ENCODE peak calls at places on chromosomes 7 and 10, in seven cellular contexts. One of them, this sample, is unnamed.

GRCh38 chr7:44167920-44168319 is 21.3 kb downstream of the GCK start:
- DNase-seq in lung: no peak
- DNase-seq in IMR-90: no peak
- DNase-seq in left lung: no peak
- DNase-seq in psoas muscle: no peak
- DNase-seq in RWPE1: no peak
- DNase-seq in A549: no peak
- DNase-seq in this sample: no peak

GRCh38 chr7:150997075-150997511 is 6.3 kb downstream of the NOS3 start:
- DNase-seq in lung: no peak
- DNase-seq in IMR-90: no peak
- DNase-seq in left lung: no peak
- DNase-seq in psoas muscle: no peak
- DNase-seq in RWPE1: no peak
- DNase-seq in A549: no peak
- DNase-seq in this sample: peak; percentile 61

GRCh38 chr10:44780461-44780860 is 130.7 kb upstream of the TMEM72 start:
- DNase-seq in lung: no peak
- DNase-seq in IMR-90: no peak
- DNase-seq in left lung: no peak
- DNase-seq in psoas muscle: no peak
- DNase-seq in RWPE1: no peak
- DNase-seq in A549: no peak
- DNase-seq in this sample: no peak

GRCh38 chr7:85776691-85777363 is 590.0 kb upstream of the SEMA3D start:
- DNase-seq in lung: no peak
- DNase-seq in IMR-90: no peak
- DNase-seq in left lung: no peak
- DNase-seq in psoas muscle: no peak
- DNase-seq in RWPE1: no peak
- DNase-seq in A549: no peak
- DNase-seq in this sample: no peak

GRCh38 chr7:6172331-6173295 is 99.8 kb downstream of the CYTH3 start:
- DNase-seq in lung: no peak
- DNase-seq in IMR-90: peak; percentile 59
- DNase-seq in left lung: no peak
- DNase-seq in psoas muscle: no peak
- DNase-seq in RWPE1: no peak
- DNase-seq in A549: no peak
- DNase-seq in this sample: no peak

GRCh38 chr7:98294326-98294725 is 12.8 kb downstream of the BRI3 start:
- DNase-seq in lung: no peak
- DNase-seq in IMR-90: no peak
- DNase-seq in left lung: no peak
- DNase-seq in psoas muscle: peak; percentile 45
- DNase-seq in RWPE1: no peak
- DNase-seq in A549: no peak
- DNase-seq in this sample: no peak

GRCh38 chr7:25119102-25119501 is 6.0 kb downstream of the CYCS start:
- DNase-seq in lung: no peak
- DNase-seq in IMR-90: no peak
- DNase-seq in left lung: no peak
- DNase-seq in psoas muscle: no peak
- DNase-seq in RWPE1: no peak
- DNase-seq in A549: no peak
- DNase-seq in this sample: no peak

GRCh38 chr10:105071980-105072379 is 430.9 kb downstream of the SORCS3 start:
- DNase-seq in lung: no peak
- DNase-seq in IMR-90: no peak
- DNase-seq in left lung: no peak
- DNase-seq in psoas muscle: no peak
- DNase-seq in RWPE1: no peak
- DNase-seq in A549: no peak
- DNase-seq in this sample: no peak

GRCh38 chr10:33521062-33521461 is 186.6 kb upstream of the NRP1 start:
- DNase-seq in lung: no peak
- DNase-seq in IMR-90: no peak
- DNase-seq in left lung: no peak
- DNase-seq in psoas muscle: no peak
- DNase-seq in RWPE1: no peak
- DNase-seq in A549: no peak
- DNase-seq in this sample: no peak

GRCh38 chr10:75283150-75284096 is 47.7 kb upstream of the COMTD1 start:
- DNase-seq in lung: no peak
- DNase-seq in IMR-90: peak; percentile 74
- DNase-seq in left lung: no peak
- DNase-seq in psoas muscle: no peak
- DNase-seq in RWPE1: no peak
- DNase-seq in A549: no peak
- DNase-seq in this sample: peak; percentile 50

GRCh38 chr10:27558612-27559020 is 54.5 kb downstream of the RAB18 start:
- DNase-seq in lung: peak; percentile 36
- DNase-seq in IMR-90: peak; percentile 55
- DNase-seq in left lung: peak; percentile 37
- DNase-seq in psoas muscle: no peak
- DNase-seq in RWPE1: peak; percentile 49
- DNase-seq in A549: peak; percentile 67
- DNase-seq in this sample: peak; percentile 44

GRCh38 chr7:159138508-159138907 is 6.2 kb downstream of the VIPR2 start:
- DNase-seq in lung: no peak
- DNase-seq in IMR-90: no peak
- DNase-seq in left lung: no peak
- DNase-seq in psoas muscle: no peak
- DNase-seq in RWPE1: no peak
- DNase-seq in A549: no peak
- DNase-seq in this sample: peak; percentile 13

GRCh38 chr7:17779381-17779780 is 160.9 kb downstream of the SNX13 start:
- DNase-seq in lung: no peak
- DNase-seq in IMR-90: no peak
- DNase-seq in left lung: no peak
- DNase-seq in psoas muscle: no peak
- DNase-seq in RWPE1: no peak
- DNase-seq in A549: no peak
- DNase-seq in this sample: no peak

GRCh38 chr10:74824184-74825032 is 2.0 kb upstream of the KAT6B start:
- DNase-seq in lung: no peak
- DNase-seq in IMR-90: no peak
- DNase-seq in left lung: no peak
- DNase-seq in psoas muscle: no peak
- DNase-seq in RWPE1: no peak
- DNase-seq in A549: no peak
- DNase-seq in this sample: peak; percentile 29

GRCh38 chr7:134448359-134449229 is 10.3 kb downstream of the AKR1B1 start:
- DNase-seq in lung: no peak
- DNase-seq in IMR-90: peak; percentile 96
- DNase-seq in left lung: no peak
- DNase-seq in psoas muscle: no peak
- DNase-seq in RWPE1: peak; percentile 24
- DNase-seq in A549: peak; percentile 94
- DNase-seq in this sample: no peak

GRCh38 chr10:5297466-5297865 is 67.3 kb upstream of the UCN3 start:
- DNase-seq in lung: peak; percentile 56
- DNase-seq in IMR-90: no peak
- DNase-seq in left lung: peak; percentile 56
- DNase-seq in psoas muscle: peak; percentile 58
- DNase-seq in RWPE1: peak; percentile 10
- DNase-seq in A549: no peak
- DNase-seq in this sample: peak; percentile 29

GRCh38 chr7:81956520-81956919 is 186.7 kb upstream of the HGF start:
- DNase-seq in lung: no peak
- DNase-seq in IMR-90: peak; percentile 73
- DNase-seq in left lung: no peak
- DNase-seq in psoas muscle: no peak
- DNase-seq in RWPE1: peak; percentile 3
- DNase-seq in A549: peak; percentile 59
- DNase-seq in this sample: no peak

GRCh38 chr7:84085147-84085546 is 109.4 kb downstream of the SEMA3A start:
- DNase-seq in lung: no peak
- DNase-seq in IMR-90: peak; percentile 85
- DNase-seq in left lung: no peak
- DNase-seq in psoas muscle: no peak
- DNase-seq in RWPE1: peak; percentile 7
- DNase-seq in A549: no peak
- DNase-seq in this sample: no peak

GRCh38 chr7:123535517-123535916 is 1.1 kb upstream of the IQUB start:
- DNase-seq in lung: no peak
- DNase-seq in IMR-90: no peak
- DNase-seq in left lung: peak; percentile 32
- DNase-seq in psoas muscle: no peak
- DNase-seq in RWPE1: no peak
- DNase-seq in A549: no peak
- DNase-seq in this sample: peak; percentile 23

GRCh38 chr7:112076309-112076708 is 129.9 kb downstream of the DOCK4 start:
- DNase-seq in lung: no peak
- DNase-seq in IMR-90: no peak
- DNase-seq in left lung: no peak
- DNase-seq in psoas muscle: no peak
- DNase-seq in RWPE1: no peak
- DNase-seq in A549: no peak
- DNase-seq in this sample: no peak

GRCh38 chr10:14878266-14879054 is at the start of gene SUV39H2:
- DNase-seq in lung: peak; percentile 95
- DNase-seq in IMR-90: peak; percentile 91
- DNase-seq in left lung: peak; percentile 95
- DNase-seq in psoas muscle: peak; percentile 98
- DNase-seq in RWPE1: peak; percentile 99
- DNase-seq in A549: peak; percentile 95
- DNase-seq in this sample: peak; percentile 96

GRCh38 chr7:25261545-25262135 is 33.4 kb upstream of the NPVF start:
- DNase-seq in lung: no peak
- DNase-seq in IMR-90: no peak
- DNase-seq in left lung: no peak
- DNase-seq in psoas muscle: no peak
- DNase-seq in RWPE1: no peak
- DNase-seq in A549: no peak
- DNase-seq in this sample: no peak

GRCh38 chr10:22682237-22683192 is 31.9 kb downstream of the PIP4K2A start:
- DNase-seq in lung: no peak
- DNase-seq in IMR-90: peak; percentile 58
- DNase-seq in left lung: peak; percentile 51
- DNase-seq in psoas muscle: no peak
- DNase-seq in RWPE1: peak; percentile 42
- DNase-seq in A549: peak; percentile 53
- DNase-seq in this sample: no peak

GRCh38 chr10:22679608-22680007 is 34.8 kb downstream of the PIP4K2A start:
- DNase-seq in lung: no peak
- DNase-seq in IMR-90: no peak
- DNase-seq in left lung: no peak
- DNase-seq in psoas muscle: no peak
- DNase-seq in RWPE1: no peak
- DNase-seq in A549: no peak
- DNase-seq in this sample: no peak

GRCh38 chr10:22681301-22681700 is 33.1 kb downstream of the PIP4K2A start:
- DNase-seq in lung: no peak
- DNase-seq in IMR-90: no peak
- DNase-seq in left lung: no peak
- DNase-seq in psoas muscle: no peak
- DNase-seq in RWPE1: no peak
- DNase-seq in A549: no peak
- DNase-seq in this sample: no peak

GRCh38 chr10:22683995-22684305 is 30.4 kb downstream of the PIP4K2A start:
- DNase-seq in lung: no peak
- DNase-seq in IMR-90: no peak
- DNase-seq in left lung: no peak
- DNase-seq in psoas muscle: no peak
- DNase-seq in RWPE1: no peak
- DNase-seq in A549: no peak
- DNase-seq in this sample: no peak

DNA sequence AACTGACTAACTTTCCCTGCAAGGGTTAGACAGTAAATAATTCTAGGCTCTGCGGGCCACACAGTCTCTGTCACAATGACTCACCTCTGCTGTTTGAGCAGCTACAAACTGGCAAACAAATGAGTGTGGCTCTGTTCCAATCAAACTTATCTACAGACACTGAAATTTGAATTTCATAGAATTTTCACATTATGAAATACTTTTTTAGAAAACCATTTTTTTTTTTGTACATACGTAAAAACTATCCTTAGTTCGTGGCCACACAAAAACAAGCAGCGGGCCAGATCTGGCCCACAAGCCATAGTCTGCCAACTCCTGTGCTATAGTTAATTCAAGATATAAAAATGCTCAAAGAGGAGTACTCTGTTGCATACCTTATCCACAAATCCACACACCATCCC is 32.6 kb downstream of the PIP4K2A start:
- DNase-seq in lung: no peak
- DNase-seq in IMR-90: peak; percentile 74
- DNase-seq in left lung: no peak
- DNase-seq in psoas muscle: no peak
- DNase-seq in RWPE1: peak; percentile 75
- DNase-seq in A549: peak; percentile 69
- DNase-seq in this sample: no peak
- H3K27ac ChIP-seq in lung: no peak overlapping the region
- H3K27ac ChIP-seq in IMR-90: no peak overlapping the region
- H3K27ac ChIP-seq in left lung: peak overlapping the region; percentile 28
- H3K27ac ChIP-seq in psoas muscle: no peak overlapping the region
- H3K27ac ChIP-seq in RWPE1: no peak overlapping the region
- H3K27ac ChIP-seq in A549: peak overlapping the region; percentile 59
- H3K27ac ChIP-seq in this sample: no peak overlapping the region

GRCh38 chr7:104978460-104978859 is 35.5 kb upstream of the KMT2E start:
- DNase-seq in lung: no peak
- DNase-seq in IMR-90: no peak
- DNase-seq in left lung: no peak
- DNase-seq in psoas muscle: no peak
- DNase-seq in RWPE1: no peak
- DNase-seq in A549: no peak
- DNase-seq in this sample: no peak
- H3K27ac ChIP-seq in lung: peak overlapping the region; percentile 71
- H3K27ac ChIP-seq in IMR-90: no peak overlapping the region
- H3K27ac ChIP-seq in left lung: peak overlapping the region; percentile 65
- H3K27ac ChIP-seq in psoas muscle: peak overlapping the region; percentile 73
- H3K27ac ChIP-seq in RWPE1: no peak overlapping the region
- H3K27ac ChIP-seq in A549: no peak overlapping the region
- H3K27ac ChIP-seq in this sample: peak overlapping the region; percentile 98

DNA sequence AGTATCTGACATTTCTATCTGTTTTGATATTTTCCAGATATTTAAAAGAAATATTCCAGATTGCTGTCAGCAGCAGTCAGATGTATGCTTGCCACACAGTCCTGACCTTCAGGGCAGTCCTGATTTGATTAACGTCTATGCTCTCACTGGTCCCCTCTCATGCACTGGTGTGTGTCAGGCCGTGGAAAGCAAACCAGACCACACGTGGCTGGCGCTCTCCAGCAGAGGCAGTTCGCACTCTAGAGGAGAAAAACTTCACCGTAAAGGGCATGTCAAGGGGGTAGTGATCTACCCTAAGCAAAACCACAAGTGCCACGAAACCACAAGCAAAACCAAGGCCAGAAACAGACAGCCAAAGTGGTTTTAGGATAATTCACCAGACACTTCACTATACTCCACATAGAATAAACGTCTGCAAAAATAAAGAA is 26.5 kb downstream of the PARP12 start:
- DNase-seq in lung: no peak
- DNase-seq in IMR-90: no peak
- DNase-seq in left lung: no peak
- DNase-seq in psoas muscle: no peak
- DNase-seq in RWPE1: no peak
- DNase-seq in A549: no peak
- DNase-seq in this sample: no peak
- H3K27ac ChIP-seq in lung: no peak overlapping the region
- H3K27ac ChIP-seq in IMR-90: no peak overlapping the region
- H3K27ac ChIP-seq in left lung: no peak overlapping the region
- H3K27ac ChIP-seq in psoas muscle: no peak overlapping the region
- H3K27ac ChIP-seq in RWPE1: peak overlapping the region; percentile 39
- H3K27ac ChIP-seq in A549: no peak overlapping the region
- H3K27ac ChIP-seq in this sample: no peak overlapping the region

GRCh38 chr10:79267449-79267848 is 79.8 kb upstream of the PPIF start:
- DNase-seq in lung: no peak
- DNase-seq in IMR-90: no peak
- DNase-seq in left lung: no peak
- DNase-seq in psoas muscle: no peak
- DNase-seq in RWPE1: no peak
- DNase-seq in A549: no peak
- DNase-seq in this sample: no peak
- H3K27ac ChIP-seq in lung: peak overlapping the region; percentile 26
- H3K27ac ChIP-seq in IMR-90: peak overlapping the region; percentile 4
- H3K27ac ChIP-seq in left lung: peak overlapping the region; percentile 87
- H3K27ac ChIP-seq in psoas muscle: peak overlapping the region; percentile 73
- H3K27ac ChIP-seq in RWPE1: peak overlapping the region; percentile 76
- H3K27ac ChIP-seq in A549: no peak overlapping the region
- H3K27ac ChIP-seq in this sample: peak overlapping the region; percentile 83